ENCODE peak calls at places on chromosomes 6 and 20, in five cellular contexts. S is choroid plexus epithelial cell, F is NB4, X is colonic mucosa, T is upper lobe of right lung. G is an unnamed sample.

GRCh38 chr6:125363360-125364121 is 61.8 kb upstream of the HDDC2 start:
- DNase-seq in S (peak), F (peak), X (no peak), T (peak), G (peak)

GRCh38 chr6:36320475-36320874 is 16.2 kb downstream of the BNIP5 start:
- DNase-seq in S (peak), F (no peak), X (peak), T (no peak), G (no peak)

GRCh38 chr6:3575701-3576100 is 118.9 kb upstream of the SLC22A23 start:
- DNase-seq in S (no peak), F (no peak), X (no peak), T (no peak), G (peak)

GRCh38 chr6:33609444-33610034 is 11.6 kb upstream of the ITPR3 start:
- DNase-seq in S (no peak), F (no peak), X (no peak), T (no peak), G (no peak)

GRCh38 chr6:2956930-2957329 is 14.4 kb downstream of the SERPINB6 start:
- DNase-seq in S (no peak), F (no peak), X (no peak), T (no peak), G (peak)

GRCh38 chr6:32151885-32152311 is at the start of gene PRRT1:
- DNase-seq in S (no peak), F (no peak), X (no peak), T (no peak), G (peak)

GRCh38 chr6:53300656-53301551 is 47.8 kb downstream of the ELOVL5 start:
- DNase-seq in S (no peak), F (no peak), X (no peak), T (peak), G (no peak)

GRCh38 chr6:97849390-97849789 is 566.4 kb upstream of the MMS22L start:
- DNase-seq in S (no peak), F (no peak), X (no peak), T (no peak), G (no peak)

GRCh38 chr20:44963325-44964215 is 2.7 kb upstream of the STK4 start:
- DNase-seq in S (no peak), F (no peak), X (no peak), T (no peak), G (no peak)

GRCh38 chr20:380763-381580 is 412 bp downstream of the TRIB3 start:
- DNase-seq in S (peak), F (peak), X (peak), T (peak), G (peak)

GRCh38 chr6:17446713-17447112 is 53.3 kb downstream of the CAP2 start:
- DNase-seq in S (no peak), F (no peak), X (no peak), T (no peak), G (peak)

GRCh38 chr6:133315811-133316210 is 74.7 kb downstream of the EYA4 start:
- DNase-seq in S (no peak), F (peak), X (no peak), T (no peak), G (no peak)

GRCh38 chr6:136701011-136701410 is 91.3 kb downstream of the MAP3K5 start:
- DNase-seq in S (no peak), F (no peak), X (no peak), T (no peak), G (no peak)

GRCh38 chr6:50655848-50656453 is 57.4 kb upstream of the TFAP2D start:
- DNase-seq in S (peak), F (peak), X (no peak), T (no peak), G (peak)

GRCh38 chr20:37897008-37897548 is 5.8 kb upstream of the VSTM2L start:
- DNase-seq in S (peak), F (peak), X (no peak), T (no peak), G (peak)

GRCh38 chr20:46512943-46513844 is at the start of gene ZNF334:
- DNase-seq in S (peak), F (peak), X (peak), T (peak), G (peak)

GRCh38 chr20:11457476-11457875 is 460.2 kb upstream of the BTBD3 start:
- DNase-seq in S (peak), F (no peak), X (no peak), T (no peak), G (no peak)

GRCh38 chr6:109485536-109485935 is 2.5 kb upstream of the ZBTB24 start:
- DNase-seq in S (no peak), F (no peak), X (no peak), T (no peak), G (no peak)

GRCh38 chr6:170294813-170295518 is 4.1 kb upstream of the DLL1 start:
- DNase-seq in S (no peak), F (no peak), X (no peak), T (no peak), G (no peak)

GRCh38 chr6:170296746-170297576 is 6.1 kb upstream of the DLL1 start:
- DNase-seq in S (no peak), F (no peak), X (no peak), T (no peak), G (peak)

GRCh38 chr6:170296423-170296745 is 5.5 kb upstream of the DLL1 start:
- DNase-seq in S (no peak), F (no peak), X (no peak), T (no peak), G (peak)

GRCh38 chr6:170293881-170294755 is 3.2 kb upstream of the DLL1 start:
- DNase-seq in S (no peak), F (peak), X (no peak), T (no peak), G (no peak)

GRCh38 chr6:170295519-170296422 is 4.9 kb upstream of the DLL1 start:
- DNase-seq in S (no peak), F (peak), X (no peak), T (no peak), G (peak)
- H3K4me3 ChIP-seq in S (peak), F (peak), X (peak), T (peak), G (peak)

DNA sequence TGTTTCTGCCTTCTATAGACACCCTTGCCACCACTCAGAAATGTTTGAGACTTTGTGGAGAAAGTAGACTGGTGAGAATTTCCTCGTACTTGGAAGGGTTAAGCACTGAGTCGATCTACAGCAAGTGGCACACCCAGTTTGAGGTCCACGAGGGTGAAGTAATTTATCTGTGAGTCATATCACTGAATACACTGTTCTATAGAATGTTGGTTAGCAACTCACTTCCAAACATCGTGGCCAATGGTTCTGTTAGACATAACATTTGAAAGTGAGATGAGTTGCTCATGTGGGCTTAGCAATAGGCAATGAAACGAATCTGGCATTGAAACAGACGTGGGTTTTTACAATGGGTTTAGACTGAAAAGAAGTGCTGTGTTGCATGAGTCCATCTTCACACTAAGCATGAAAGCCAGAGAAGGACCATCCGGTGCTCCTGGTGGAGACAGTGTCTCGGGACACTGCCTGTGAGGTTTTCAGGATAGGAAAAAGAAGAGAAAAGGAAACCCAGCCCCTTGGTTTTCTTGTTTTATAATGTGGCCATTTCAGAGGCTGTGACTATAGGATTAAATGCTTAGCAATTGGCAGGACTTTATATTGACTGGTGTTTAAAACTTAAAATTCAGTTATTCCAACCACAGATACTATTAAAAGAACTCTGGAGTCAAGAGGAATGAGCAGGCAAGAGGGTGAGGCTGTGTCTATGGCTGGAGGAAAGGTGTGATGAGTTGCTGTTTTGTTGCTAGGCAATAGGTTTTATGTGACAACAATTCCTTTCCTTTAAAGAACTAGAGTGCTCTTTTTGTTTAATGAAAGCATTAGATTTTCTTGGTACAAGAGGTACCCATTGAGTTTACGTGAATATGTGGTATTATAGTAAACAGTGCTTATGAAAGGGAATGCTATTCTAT is 31.0 kb upstream of the EZR start:
- DNase-seq in S (peak), F (peak), X (peak), T (no peak), G (peak)
- H3K4me3 ChIP-seq in S (no peak), F (no peak), X (no peak), T (no peak), G (no peak)

GRCh38 chr20:1895674-1896496 is 678 bp downstream of the SIRPA start:
- DNase-seq in S (no peak), F (peak), X (peak), T (no peak), G (peak)
- H3K4me3 ChIP-seq in S (peak), F (peak), X (peak), T (peak), G (peak)

GRCh38 chr6:10416863-10417641 is 2.2 kb upstream of the TFAP2A start:
- DNase-seq in S (no peak), F (no peak), X (no peak), T (no peak), G (peak)

GRCh38 chr6:10413850-10414765 is 766 bp downstream of the TFAP2A start:
- DNase-seq in S (no peak), F (peak), X (no peak), T (no peak), G (peak)

GRCh38 chr6:10416516-10416862 is 1.6 kb upstream of the TFAP2A start:
- DNase-seq in S (no peak), F (no peak), X (no peak), T (no peak), G (no peak)

GRCh38 chr6:10414766-10415592 is at the start of gene TFAP2A:
- DNase-seq in S (no peak), F (no peak), X (no peak), T (no peak), G (peak)

GRCh38 chr6:10415593-10416480 is 963 bp upstream of the TFAP2A start:
- DNase-seq in S (no peak), F (no peak), X (no peak), T (no peak), G (no peak)
- H3K4me3 ChIP-seq in S (no peak), F (no peak), X (no peak), T (no peak), G (peak)

DNA sequence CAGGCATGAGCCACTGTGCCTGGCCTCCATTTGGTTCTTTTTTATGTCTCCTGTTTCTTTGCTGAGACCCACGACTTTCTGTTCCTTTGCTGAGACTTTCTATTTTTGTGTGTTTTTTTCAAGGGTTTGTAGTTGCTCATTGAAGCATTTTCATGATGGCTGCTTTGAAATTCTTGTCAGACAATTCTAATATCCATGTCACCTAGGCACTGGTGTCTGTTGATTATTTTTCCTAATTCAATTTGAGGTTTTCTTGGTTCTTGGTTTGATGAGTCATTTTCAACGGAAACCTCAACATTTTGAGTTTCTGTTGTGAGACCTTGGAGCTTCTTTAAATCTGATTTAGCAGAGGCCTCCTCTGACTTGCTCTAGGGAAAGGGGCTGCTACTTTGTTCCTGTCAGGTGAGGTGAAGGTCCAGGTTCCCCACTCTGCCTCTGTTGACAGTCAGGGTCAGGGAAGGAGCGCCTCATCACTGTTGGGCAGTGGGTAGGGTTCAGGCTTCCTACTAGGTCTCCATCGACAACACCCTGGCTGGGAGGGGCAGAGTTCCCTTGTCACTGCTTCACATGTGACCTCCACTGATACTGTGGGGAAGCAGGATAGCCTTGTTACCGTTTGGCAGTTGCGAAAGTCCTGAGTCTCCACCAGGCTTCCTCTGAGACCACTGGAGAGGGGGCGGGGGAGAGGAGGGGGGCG is 67.2 kb upstream of the RNF24 start:
- DNase-seq in S (peak), F (peak), X (no peak), T (no peak), G (peak)
- H3K4me3 ChIP-seq in S (peak), F (peak), X (no peak), T (no peak), G (no peak)

DNA sequence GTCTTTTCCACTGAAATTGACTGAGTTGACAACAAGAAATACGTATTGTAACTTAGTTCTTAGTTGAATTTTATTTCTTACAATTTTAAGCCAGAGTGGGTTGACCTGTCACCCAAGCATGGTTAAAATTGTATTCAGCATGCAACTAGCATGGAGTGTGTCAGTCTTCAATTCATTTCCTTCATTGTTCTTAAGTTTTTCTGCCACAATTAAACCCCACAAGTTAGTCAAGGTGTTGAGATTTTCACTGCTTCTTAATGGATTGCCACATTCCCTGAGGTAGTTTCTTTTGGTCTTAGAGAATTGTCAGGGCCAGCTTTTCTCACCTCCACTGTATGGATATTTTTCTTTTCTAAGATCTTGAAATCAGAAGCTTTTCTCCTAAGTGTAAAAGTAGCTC is 2.1 kb downstream of the PTPN1 start:
- DNase-seq in S (no peak), F (no peak), X (no peak), T (no peak), G (no peak)
- H3K4me3 ChIP-seq in S (peak), F (peak), X (peak), T (peak), G (peak)

GRCh38 chr20:53642196-53643030 is 48.8 kb upstream of the ZNF217 start:
- DNase-seq in S (peak), F (peak), X (peak), T (no peak), G (peak)
- H3K4me3 ChIP-seq in S (no peak), F (peak), X (no peak), T (peak), G (no peak)

GRCh38 chr6:75204222-75204958 is 1.5 kb downstream of the COL12A1 start:
- DNase-seq in S (peak), F (peak), X (peak), T (peak), G (peak)
- H3K4me3 ChIP-seq in S (peak), F (no peak), X (peak), T (peak), G (peak)

DNA sequence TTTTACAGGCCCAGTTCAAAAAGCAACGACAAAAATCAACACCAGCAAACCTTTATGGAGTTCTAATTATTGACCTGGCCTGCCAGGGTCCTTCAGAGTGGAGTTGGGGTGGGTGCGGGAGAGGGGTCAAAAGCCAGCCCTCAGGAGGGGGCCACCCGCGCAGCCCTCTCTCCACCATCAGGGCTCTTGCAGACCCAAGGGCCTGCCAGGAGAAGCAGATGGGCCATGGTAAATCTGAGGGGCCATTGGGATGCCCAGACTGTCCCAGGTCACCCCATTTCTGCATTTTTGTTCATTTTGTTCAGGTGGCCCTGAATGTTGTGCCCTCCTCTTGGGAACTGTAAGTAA is 88.4 kb downstream of the DHX35 start:
- DNase-seq in S (no peak), F (no peak), X (no peak), T (no peak), G (no peak)
- H3K4me3 ChIP-seq in S (peak), F (peak), X (peak), T (peak), G (peak)

G was measured in endodermal cell.